ENCODE peak calls at places on chromosomes 16 and 17, in four cellular contexts. One of them, this sample, is unnamed.

GRCh38 chr16:15829460-15829859 is 27.4 kb downstream of the MYH11 start:
- DNase-seq in NCI-H2081: no peak
- DNase-seq in activated T-helper 1 cell treated with anti-CD3 and anti-CD28 coated beads, Interleukin-12 subunit alpha, Interleukin-12 subunit beta, Interleukin-2, Interleukin-4 antibody, amounts not matched to agents 30 ng/mL and 10 ng/mL and 1 ng/mL, durations not matched to agents 14 hours and 24 hours and 36 hours: no peak
- DNase-seq in NCI-H2227 treated with DMSO at 0.1 percent for 48 hours: no peak
- DNase-seq in this sample: no peak

GRCh38 chr17:14011740-14012405 is 57.4 kb upstream of the COX10 start:
- DNase-seq in NCI-H2081: no peak
- DNase-seq in activated T-helper 1 cell treated with anti-CD3 and anti-CD28 coated beads, Interleukin-12 subunit alpha, Interleukin-12 subunit beta, Interleukin-2, Interleukin-4 antibody, amounts not matched to agents 30 ng/mL and 10 ng/mL and 1 ng/mL, durations not matched to agents 14 hours and 24 hours and 36 hours: no peak
- DNase-seq in NCI-H2227 treated with DMSO at 0.1 percent for 48 hours: no peak
- DNase-seq in this sample: no peak

GRCh38 chr17:74748529-74749261 is at the start of gene NHERF1:
- DNase-seq in NCI-H2081: peak; percentile 95
- DNase-seq in activated T-helper 1 cell treated with anti-CD3 and anti-CD28 coated beads, Interleukin-12 subunit alpha, Interleukin-12 subunit beta, Interleukin-2, Interleukin-4 antibody, amounts not matched to agents 30 ng/mL and 10 ng/mL and 1 ng/mL, durations not matched to agents 14 hours and 24 hours and 36 hours: peak; percentile 95
- DNase-seq in NCI-H2227 treated with DMSO at 0.1 percent for 48 hours: peak; percentile 94
- DNase-seq in this sample: peak; percentile 96

GRCh38 chr16:21622545-21622944 is 23.2 kb downstream of the METTL9 start:
- DNase-seq in NCI-H2081: no peak
- DNase-seq in activated T-helper 1 cell treated with anti-CD3 and anti-CD28 coated beads, Interleukin-12 subunit alpha, Interleukin-12 subunit beta, Interleukin-2, Interleukin-4 antibody, amounts not matched to agents 30 ng/mL and 10 ng/mL and 1 ng/mL, durations not matched to agents 14 hours and 24 hours and 36 hours: no peak
- DNase-seq in NCI-H2227 treated with DMSO at 0.1 percent for 48 hours: no peak
- DNase-seq in this sample: no peak

GRCh38 chr16:55482056-55482455 is 3.1 kb downstream of the MMP2 start:
- DNase-seq in NCI-H2081: no peak
- DNase-seq in activated T-helper 1 cell treated with anti-CD3 and anti-CD28 coated beads, Interleukin-12 subunit alpha, Interleukin-12 subunit beta, Interleukin-2, Interleukin-4 antibody, amounts not matched to agents 30 ng/mL and 10 ng/mL and 1 ng/mL, durations not matched to agents 14 hours and 24 hours and 36 hours: no peak
- DNase-seq in NCI-H2227 treated with DMSO at 0.1 percent for 48 hours: no peak
- DNase-seq in this sample: no peak

GRCh38 chr16:17633146-17633966 is 162.6 kb upstream of the XYLT1 start:
- DNase-seq in NCI-H2081: no peak
- DNase-seq in activated T-helper 1 cell treated with anti-CD3 and anti-CD28 coated beads, Interleukin-12 subunit alpha, Interleukin-12 subunit beta, Interleukin-2, Interleukin-4 antibody, amounts not matched to agents 30 ng/mL and 10 ng/mL and 1 ng/mL, durations not matched to agents 14 hours and 24 hours and 36 hours: no peak
- DNase-seq in NCI-H2227 treated with DMSO at 0.1 percent for 48 hours: no peak
- DNase-seq in this sample: no peak

GRCh38 chr17:76337413-76337777 is 16.3 kb downstream of the PRPSAP1 start:
- DNase-seq in NCI-H2081: no peak
- DNase-seq in activated T-helper 1 cell treated with anti-CD3 and anti-CD28 coated beads, Interleukin-12 subunit alpha, Interleukin-12 subunit beta, Interleukin-2, Interleukin-4 antibody, amounts not matched to agents 30 ng/mL and 10 ng/mL and 1 ng/mL, durations not matched to agents 14 hours and 24 hours and 36 hours: no peak
- DNase-seq in NCI-H2227 treated with DMSO at 0.1 percent for 48 hours: no peak
- DNase-seq in this sample: no peak

GRCh38 chr17:33712120-33712519 is 419.0 kb upstream of the ASIC2 start:
- DNase-seq in NCI-H2081: no peak
- DNase-seq in activated T-helper 1 cell treated with anti-CD3 and anti-CD28 coated beads, Interleukin-12 subunit alpha, Interleukin-12 subunit beta, Interleukin-2, Interleukin-4 antibody, amounts not matched to agents 30 ng/mL and 10 ng/mL and 1 ng/mL, durations not matched to agents 14 hours and 24 hours and 36 hours: no peak
- DNase-seq in NCI-H2227 treated with DMSO at 0.1 percent for 48 hours: no peak
- DNase-seq in this sample: no peak

GRCh38 chr17:81018044-81018802 is 16.7 kb upstream of the BAIAP2 start:
- DNase-seq in NCI-H2081: peak; percentile 17
- DNase-seq in activated T-helper 1 cell treated with anti-CD3 and anti-CD28 coated beads, Interleukin-12 subunit alpha, Interleukin-12 subunit beta, Interleukin-2, Interleukin-4 antibody, amounts not matched to agents 30 ng/mL and 10 ng/mL and 1 ng/mL, durations not matched to agents 14 hours and 24 hours and 36 hours: peak; percentile 30
- DNase-seq in NCI-H2227 treated with DMSO at 0.1 percent for 48 hours: peak; percentile 80
- DNase-seq in this sample: peak; percentile 45

GRCh38 chr17:8221663-8222379 is 11.4 kb upstream of the AURKB start:
- DNase-seq in NCI-H2081: peak; percentile 65
- DNase-seq in activated T-helper 1 cell treated with anti-CD3 and anti-CD28 coated beads, Interleukin-12 subunit alpha, Interleukin-12 subunit beta, Interleukin-2, Interleukin-4 antibody, amounts not matched to agents 30 ng/mL and 10 ng/mL and 1 ng/mL, durations not matched to agents 14 hours and 24 hours and 36 hours: peak; percentile 80
- DNase-seq in NCI-H2227 treated with DMSO at 0.1 percent for 48 hours: peak; percentile 80
- DNase-seq in this sample: peak; percentile 93

GRCh38 chr17:50337956-50338355 is 8.0 kb upstream of the XYLT2 start:
- DNase-seq in NCI-H2081: no peak
- DNase-seq in activated T-helper 1 cell treated with anti-CD3 and anti-CD28 coated beads, Interleukin-12 subunit alpha, Interleukin-12 subunit beta, Interleukin-2, Interleukin-4 antibody, amounts not matched to agents 30 ng/mL and 10 ng/mL and 1 ng/mL, durations not matched to agents 14 hours and 24 hours and 36 hours: no peak
- DNase-seq in NCI-H2227 treated with DMSO at 0.1 percent for 48 hours: no peak
- DNase-seq in this sample: peak; percentile 52

GRCh38 chr16:50297301-50298074 is 31.1 kb downstream of the ADCY7 start:
- DNase-seq in NCI-H2081: no peak
- DNase-seq in activated T-helper 1 cell treated with anti-CD3 and anti-CD28 coated beads, Interleukin-12 subunit alpha, Interleukin-12 subunit beta, Interleukin-2, Interleukin-4 antibody, amounts not matched to agents 30 ng/mL and 10 ng/mL and 1 ng/mL, durations not matched to agents 14 hours and 24 hours and 36 hours: no peak
- DNase-seq in NCI-H2227 treated with DMSO at 0.1 percent for 48 hours: peak; percentile 8
- DNase-seq in this sample: no peak

GRCh38 chr17:8384801-8385335 is 1.9 kb upstream of the RPL26 start:
- DNase-seq in NCI-H2081: no peak
- DNase-seq in activated T-helper 1 cell treated with anti-CD3 and anti-CD28 coated beads, Interleukin-12 subunit alpha, Interleukin-12 subunit beta, Interleukin-2, Interleukin-4 antibody, amounts not matched to agents 30 ng/mL and 10 ng/mL and 1 ng/mL, durations not matched to agents 14 hours and 24 hours and 36 hours: no peak
- DNase-seq in NCI-H2227 treated with DMSO at 0.1 percent for 48 hours: no peak
- DNase-seq in this sample: no peak

GRCh38 chr17:62566996-62567578 is 60.4 kb upstream of the MRC2 start:
- DNase-seq in NCI-H2081: no peak
- DNase-seq in activated T-helper 1 cell treated with anti-CD3 and anti-CD28 coated beads, Interleukin-12 subunit alpha, Interleukin-12 subunit beta, Interleukin-2, Interleukin-4 antibody, amounts not matched to agents 30 ng/mL and 10 ng/mL and 1 ng/mL, durations not matched to agents 14 hours and 24 hours and 36 hours: no peak
- DNase-seq in NCI-H2227 treated with DMSO at 0.1 percent for 48 hours: no peak
- DNase-seq in this sample: peak; percentile 27

GRCh38 chr16:48353565-48354163 is 31.5 kb downstream of the SIAH1 start:
- DNase-seq in NCI-H2081: peak; percentile 43
- DNase-seq in activated T-helper 1 cell treated with anti-CD3 and anti-CD28 coated beads, Interleukin-12 subunit alpha, Interleukin-12 subunit beta, Interleukin-2, Interleukin-4 antibody, amounts not matched to agents 30 ng/mL and 10 ng/mL and 1 ng/mL, durations not matched to agents 14 hours and 24 hours and 36 hours: peak; percentile 62
- DNase-seq in NCI-H2227 treated with DMSO at 0.1 percent for 48 hours: peak; percentile 20
- DNase-seq in this sample: peak; percentile 77

GRCh38 chr17:71296005-71296404 is 824.8 kb upstream of the SOX9 start:
- DNase-seq in NCI-H2081: no peak
- DNase-seq in activated T-helper 1 cell treated with anti-CD3 and anti-CD28 coated beads, Interleukin-12 subunit alpha, Interleukin-12 subunit beta, Interleukin-2, Interleukin-4 antibody, amounts not matched to agents 30 ng/mL and 10 ng/mL and 1 ng/mL, durations not matched to agents 14 hours and 24 hours and 36 hours: no peak
- DNase-seq in NCI-H2227 treated with DMSO at 0.1 percent for 48 hours: no peak
- DNase-seq in this sample: no peak

GRCh38 chr17:44007346-44008204 is 3.2 kb downstream of the NAGS start:
- DNase-seq in NCI-H2081: no peak
- DNase-seq in activated T-helper 1 cell treated with anti-CD3 and anti-CD28 coated beads, Interleukin-12 subunit alpha, Interleukin-12 subunit beta, Interleukin-2, Interleukin-4 antibody, amounts not matched to agents 30 ng/mL and 10 ng/mL and 1 ng/mL, durations not matched to agents 14 hours and 24 hours and 36 hours: no peak
- DNase-seq in NCI-H2227 treated with DMSO at 0.1 percent for 48 hours: no peak
- DNase-seq in this sample: no peak

GRCh38 chr17:67679225-67679624 is 38.5 kb upstream of the NOL11 start:
- DNase-seq in NCI-H2081: no peak
- DNase-seq in activated T-helper 1 cell treated with anti-CD3 and anti-CD28 coated beads, Interleukin-12 subunit alpha, Interleukin-12 subunit beta, Interleukin-2, Interleukin-4 antibody, amounts not matched to agents 30 ng/mL and 10 ng/mL and 1 ng/mL, durations not matched to agents 14 hours and 24 hours and 36 hours: no peak
- DNase-seq in NCI-H2227 treated with DMSO at 0.1 percent for 48 hours: no peak
- DNase-seq in this sample: no peak

GRCh38 chr17:49365667-49366066 is 3.6 kb upstream of the ZNF652 start:
- DNase-seq in NCI-H2081: no peak
- DNase-seq in activated T-helper 1 cell treated with anti-CD3 and anti-CD28 coated beads, Interleukin-12 subunit alpha, Interleukin-12 subunit beta, Interleukin-2, Interleukin-4 antibody, amounts not matched to agents 30 ng/mL and 10 ng/mL and 1 ng/mL, durations not matched to agents 14 hours and 24 hours and 36 hours: no peak
- DNase-seq in NCI-H2227 treated with DMSO at 0.1 percent for 48 hours: no peak
- DNase-seq in this sample: peak; percentile 49

GRCh38 chr17:81884968-81885367 is 6.4 kb downstream of the ALYREF start:
- DNase-seq in NCI-H2081: no peak
- DNase-seq in activated T-helper 1 cell treated with anti-CD3 and anti-CD28 coated beads, Interleukin-12 subunit alpha, Interleukin-12 subunit beta, Interleukin-2, Interleukin-4 antibody, amounts not matched to agents 30 ng/mL and 10 ng/mL and 1 ng/mL, durations not matched to agents 14 hours and 24 hours and 36 hours: no peak
- DNase-seq in NCI-H2227 treated with DMSO at 0.1 percent for 48 hours: no peak
- DNase-seq in this sample: no peak

GRCh38 chr17:80991645-80992076 is at the start of gene CHMP6:
- DNase-seq in NCI-H2081: peak; percentile 54
- DNase-seq in activated T-helper 1 cell treated with anti-CD3 and anti-CD28 coated beads, Interleukin-12 subunit alpha, Interleukin-12 subunit beta, Interleukin-2, Interleukin-4 antibody, amounts not matched to agents 30 ng/mL and 10 ng/mL and 1 ng/mL, durations not matched to agents 14 hours and 24 hours and 36 hours: peak; percentile 67
- DNase-seq in NCI-H2227 treated with DMSO at 0.1 percent for 48 hours: peak; percentile 74
- DNase-seq in this sample: peak; percentile 73

GRCh38 chr16:12336158-12336557 is 359.6 kb downstream of the SNX29 start:
- DNase-seq in NCI-H2081: no peak
- DNase-seq in activated T-helper 1 cell treated with anti-CD3 and anti-CD28 coated beads, Interleukin-12 subunit alpha, Interleukin-12 subunit beta, Interleukin-2, Interleukin-4 antibody, amounts not matched to agents 30 ng/mL and 10 ng/mL and 1 ng/mL, durations not matched to agents 14 hours and 24 hours and 36 hours: no peak
- DNase-seq in NCI-H2227 treated with DMSO at 0.1 percent for 48 hours: no peak
- DNase-seq in this sample: no peak

GRCh38 chr17:1590031-1590746 is 27.6 kb upstream of the PITPNA start:
- DNase-seq in NCI-H2081: no peak
- DNase-seq in activated T-helper 1 cell treated with anti-CD3 and anti-CD28 coated beads, Interleukin-12 subunit alpha, Interleukin-12 subunit beta, Interleukin-2, Interleukin-4 antibody, amounts not matched to agents 30 ng/mL and 10 ng/mL and 1 ng/mL, durations not matched to agents 14 hours and 24 hours and 36 hours: no peak
- DNase-seq in NCI-H2227 treated with DMSO at 0.1 percent for 48 hours: no peak
- DNase-seq in this sample: peak; percentile 62

GRCh38 chr17:82592751-82593589 is 55.3 kb downstream of the WDR45B start:
- DNase-seq in NCI-H2081: peak; percentile 78
- DNase-seq in activated T-helper 1 cell treated with anti-CD3 and anti-CD28 coated beads, Interleukin-12 subunit alpha, Interleukin-12 subunit beta, Interleukin-2, Interleukin-4 antibody, amounts not matched to agents 30 ng/mL and 10 ng/mL and 1 ng/mL, durations not matched to agents 14 hours and 24 hours and 36 hours: peak; percentile 64
- DNase-seq in NCI-H2227 treated with DMSO at 0.1 percent for 48 hours: peak; percentile 70
- DNase-seq in this sample: peak; percentile 72

GRCh38 chr17:42279776-42280630 is 3.8 kb upstream of the STAT5B start:
- DNase-seq in NCI-H2081: no peak
- DNase-seq in activated T-helper 1 cell treated with anti-CD3 and anti-CD28 coated beads, Interleukin-12 subunit alpha, Interleukin-12 subunit beta, Interleukin-2, Interleukin-4 antibody, amounts not matched to agents 30 ng/mL and 10 ng/mL and 1 ng/mL, durations not matched to agents 14 hours and 24 hours and 36 hours: no peak
- DNase-seq in NCI-H2227 treated with DMSO at 0.1 percent for 48 hours: no peak
- DNase-seq in this sample: no peak

GRCh38 chr16:86962913-86963312 is 354.3 kb downstream of the C16orf95 start:
- DNase-seq in NCI-H2081: no peak
- DNase-seq in activated T-helper 1 cell treated with anti-CD3 and anti-CD28 coated beads, Interleukin-12 subunit alpha, Interleukin-12 subunit beta, Interleukin-2, Interleukin-4 antibody, amounts not matched to agents 30 ng/mL and 10 ng/mL and 1 ng/mL, durations not matched to agents 14 hours and 24 hours and 36 hours: no peak
- DNase-seq in NCI-H2227 treated with DMSO at 0.1 percent for 48 hours: no peak
- DNase-seq in this sample: no peak

GRCh38 chr16:3971706-3972105 is 91.2 kb upstream of the CREBBP start:
- DNase-seq in NCI-H2081: no peak
- DNase-seq in activated T-helper 1 cell treated with anti-CD3 and anti-CD28 coated beads, Interleukin-12 subunit alpha, Interleukin-12 subunit beta, Interleukin-2, Interleukin-4 antibody, amounts not matched to agents 30 ng/mL and 10 ng/mL and 1 ng/mL, durations not matched to agents 14 hours and 24 hours and 36 hours: no peak
- DNase-seq in NCI-H2227 treated with DMSO at 0.1 percent for 48 hours: no peak
- DNase-seq in this sample: no peak

GRCh38 chr16:29148867-29149272 is 164.0 kb downstream of the LAT start:
- DNase-seq in NCI-H2081: no peak
- DNase-seq in activated T-helper 1 cell treated with anti-CD3 and anti-CD28 coated beads, Interleukin-12 subunit alpha, Interleukin-12 subunit beta, Interleukin-2, Interleukin-4 antibody, amounts not matched to agents 30 ng/mL and 10 ng/mL and 1 ng/mL, durations not matched to agents 14 hours and 24 hours and 36 hours: peak; percentile 69
- DNase-seq in NCI-H2227 treated with DMSO at 0.1 percent for 48 hours: no peak
- DNase-seq in this sample: peak; percentile 81

GRCh38 chr16:8199390-8199789 is 390.9 kb downstream of the TMEM114 start:
- DNase-seq in NCI-H2081: no peak
- DNase-seq in activated T-helper 1 cell treated with anti-CD3 and anti-CD28 coated beads, Interleukin-12 subunit alpha, Interleukin-12 subunit beta, Interleukin-2, Interleukin-4 antibody, amounts not matched to agents 30 ng/mL and 10 ng/mL and 1 ng/mL, durations not matched to agents 14 hours and 24 hours and 36 hours: no peak
- DNase-seq in NCI-H2227 treated with DMSO at 0.1 percent for 48 hours: no peak
- DNase-seq in this sample: no peak

GRCh38 chr17:41777157-41777578 is 9.3 kb downstream of the JUP start:
- DNase-seq in NCI-H2081: no peak
- DNase-seq in activated T-helper 1 cell treated with anti-CD3 and anti-CD28 coated beads, Interleukin-12 subunit alpha, Interleukin-12 subunit beta, Interleukin-2, Interleukin-4 antibody, amounts not matched to agents 30 ng/mL and 10 ng/mL and 1 ng/mL, durations not matched to agents 14 hours and 24 hours and 36 hours: no peak
- DNase-seq in NCI-H2227 treated with DMSO at 0.1 percent for 48 hours: no peak
- DNase-seq in this sample: no peak